ENCODE peak calls at places on chromosome 3, in nine cellular contexts. One of them, this sample, is unnamed.

GRCh38 chr3:59251899-59252298 is 202.1 kb upstream of the CFAP20DC start:
- DNase-seq in GM12892: no peak
- DNase-seq in uterus: no peak
- DNase-seq in adrenal gland: no peak
- DNase-seq in body of pancreas: no peak
- DNase-seq in ovary: no peak
- DNase-seq in H54: no peak
- DNase-seq in heart left ventricle: no peak
- DNase-seq in tibial nerve: no peak
- DNase-seq in this sample: no peak

GRCh38 chr3:194296448-194296831 is 54.7 kb downstream of the CPN2 start:
- DNase-seq in tibial nerve: no peak
- DNase-seq in heart left ventricle: no peak
- DNase-seq in adrenal gland: peak
- DNase-seq in H54: peak
- DNase-seq in uterus: no peak
- DNase-seq in ovary: peak
- DNase-seq in GM12892: no peak
- DNase-seq in body of pancreas: peak
- DNase-seq in this sample: no peak

GRCh38 chr3:52056521-52056967 is at the start of gene DUSP7:
- DNase-seq in adrenal gland: peak
- DNase-seq in heart left ventricle: peak
- DNase-seq in body of pancreas: peak
- DNase-seq in uterus: peak
- DNase-seq in tibial nerve: peak
- DNase-seq in H54: peak
- DNase-seq in GM12892: peak
- DNase-seq in ovary: peak
- DNase-seq in this sample: peak

GRCh38 chr3:113404637-113405036 is 36.7 kb downstream of the CFAP44 start:
- DNase-seq in uterus: no peak
- DNase-seq in body of pancreas: no peak
- DNase-seq in ovary: no peak
- DNase-seq in GM12892: no peak
- DNase-seq in heart left ventricle: no peak
- DNase-seq in H54: no peak
- DNase-seq in tibial nerve: no peak
- DNase-seq in adrenal gland: no peak
- DNase-seq in this sample: no peak

GRCh38 chr3:158701666-158702065 is 29.2 kb upstream of the LXN start:
- DNase-seq in tibial nerve: no peak
- DNase-seq in body of pancreas: no peak
- DNase-seq in GM12892: no peak
- DNase-seq in ovary: no peak
- DNase-seq in adrenal gland: no peak
- DNase-seq in heart left ventricle: no peak
- DNase-seq in H54: no peak
- DNase-seq in uterus: no peak
- DNase-seq in this sample: no peak

GRCh38 chr3:138569090-138569489 is 25.0 kb downstream of the CEP70 start:
- DNase-seq in adrenal gland: no peak
- DNase-seq in H54: peak
- DNase-seq in heart left ventricle: no peak
- DNase-seq in body of pancreas: no peak
- DNase-seq in ovary: no peak
- DNase-seq in GM12892: no peak
- DNase-seq in tibial nerve: no peak
- DNase-seq in uterus: no peak
- DNase-seq in this sample: no peak

GRCh38 chr3:196263819-196264218 is 23.7 kb downstream of the PCYT1A start:
- DNase-seq in GM12892: no peak
- DNase-seq in tibial nerve: no peak
- DNase-seq in ovary: no peak
- DNase-seq in adrenal gland: no peak
- DNase-seq in uterus: no peak
- DNase-seq in body of pancreas: no peak
- DNase-seq in H54: no peak
- DNase-seq in heart left ventricle: no peak
- DNase-seq in this sample: no peak

GRCh38 chr3:126490619-126491018 is 14.9 kb upstream of the ZXDC start:
- DNase-seq in H54: no peak
- DNase-seq in body of pancreas: no peak
- DNase-seq in uterus: no peak
- DNase-seq in tibial nerve: no peak
- DNase-seq in heart left ventricle: no peak
- DNase-seq in ovary: no peak
- DNase-seq in adrenal gland: no peak
- DNase-seq in GM12892: no peak
- DNase-seq in this sample: no peak

GRCh38 chr3:132283440-132283839 is 33.8 kb upstream of the ACP3 start:
- DNase-seq in GM12892: no peak
- DNase-seq in body of pancreas: no peak
- DNase-seq in ovary: no peak
- DNase-seq in heart left ventricle: no peak
- DNase-seq in H54: no peak
- DNase-seq in adrenal gland: no peak
- DNase-seq in tibial nerve: no peak
- DNase-seq in uterus: no peak
- DNase-seq in this sample: no peak

GRCh38 chr3:98534734-98535133 is 3.0 kb downstream of the GPR15 start:
- DNase-seq in GM12892: no peak
- DNase-seq in body of pancreas: no peak
- DNase-seq in H54: no peak
- DNase-seq in tibial nerve: no peak
- DNase-seq in uterus: no peak
- DNase-seq in ovary: no peak
- DNase-seq in heart left ventricle: no peak
- DNase-seq in adrenal gland: no peak
- DNase-seq in this sample: no peak
- TF ChIP-seq POLR2A in GM12892: peak
- TF ChIP-seq POLR2A in body of pancreas: no peak
- TF ChIP-seq POLR2A in H54: no peak
- TF ChIP-seq POLR2A in tibial nerve: no peak
- TF ChIP-seq POLR2A in uterus: no peak
- TF ChIP-seq POLR2A in ovary: no peak
- TF ChIP-seq POLR2A in heart left ventricle: no peak
- TF ChIP-seq POLR2A in adrenal gland: no peak
- TF ChIP-seq POLR2A in this sample: no peak

DNA sequence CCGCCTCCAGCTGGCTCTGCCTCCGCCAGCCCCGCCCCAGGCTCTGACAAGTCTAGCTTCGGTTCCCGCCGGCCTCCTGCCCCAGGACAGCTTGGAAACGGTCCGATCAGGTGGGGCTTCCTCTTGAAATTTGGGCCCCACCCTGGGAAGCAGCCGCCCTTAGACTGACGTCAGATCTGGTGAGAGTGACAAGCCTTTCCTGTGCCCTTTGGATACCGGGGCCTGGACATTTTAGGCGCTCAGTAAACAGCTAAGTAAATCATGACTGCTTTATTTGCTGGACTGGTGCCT is 378 bp upstream of the HYAL3 start:
- DNase-seq in uterus: no peak
- DNase-seq in tibial nerve: no peak
- DNase-seq in GM12892: no peak
- DNase-seq in ovary: no peak
- DNase-seq in H54: peak
- DNase-seq in heart left ventricle: no peak
- DNase-seq in adrenal gland: no peak
- DNase-seq in body of pancreas: no peak
- DNase-seq in this sample: no peak
- TF ChIP-seq POLR2A in uterus: no peak
- TF ChIP-seq POLR2A in tibial nerve: no peak
- TF ChIP-seq POLR2A in GM12892: no peak
- TF ChIP-seq POLR2A in ovary: peak
- TF ChIP-seq POLR2A in H54: peak
- TF ChIP-seq POLR2A in heart left ventricle: no peak
- TF ChIP-seq POLR2A in adrenal gland: no peak
- TF ChIP-seq POLR2A in body of pancreas: no peak
- TF ChIP-seq POLR2A in this sample: no peak

GRCh38 chr3:143172313-143173054 is 52.9 kb downstream of the CHST2 start:
- DNase-seq in GM12892: no peak
- DNase-seq in H54: no peak
- DNase-seq in uterus: no peak
- DNase-seq in body of pancreas: no peak
- DNase-seq in adrenal gland: no peak
- DNase-seq in ovary: no peak
- DNase-seq in heart left ventricle: no peak
- DNase-seq in tibial nerve: no peak
- DNase-seq in this sample: no peak
- TF ChIP-seq POLR2A in GM12892: no peak
- TF ChIP-seq POLR2A in H54: no peak
- TF ChIP-seq POLR2A in uterus: no peak
- TF ChIP-seq POLR2A in body of pancreas: no peak
- TF ChIP-seq POLR2A in adrenal gland: no peak
- TF ChIP-seq POLR2A in ovary: no peak
- TF ChIP-seq POLR2A in heart left ventricle: no peak
- TF ChIP-seq POLR2A in tibial nerve: no peak
- TF ChIP-seq POLR2A in this sample: no peak

DNA sequence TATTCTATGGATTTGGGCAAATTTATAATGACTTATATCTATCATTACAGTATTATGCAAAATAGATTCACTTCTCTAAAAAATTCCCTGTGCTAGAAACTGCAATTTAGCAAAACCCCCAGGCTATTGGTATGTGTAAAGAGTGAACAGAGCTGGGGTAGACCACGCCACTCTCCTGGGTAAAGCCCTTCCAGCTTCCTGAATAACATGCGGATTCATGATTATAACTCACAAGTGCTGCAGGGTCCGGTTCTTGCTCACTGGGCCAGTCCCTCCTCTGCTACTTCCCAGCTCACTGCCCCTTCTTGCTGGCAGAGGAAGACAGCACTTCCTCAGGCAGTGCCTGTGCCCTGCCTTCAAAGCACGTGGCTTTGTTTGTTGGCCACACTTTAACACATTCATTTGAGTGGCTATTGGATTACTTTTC is 4.1 kb downstream of the CD80 start:
- DNase-seq in ovary: no peak
- DNase-seq in body of pancreas: no peak
- DNase-seq in GM12892: no peak
- DNase-seq in adrenal gland: no peak
- DNase-seq in uterus: no peak
- DNase-seq in heart left ventricle: peak
- DNase-seq in tibial nerve: no peak
- DNase-seq in H54: no peak
- DNase-seq in this sample: no peak
- TF ChIP-seq POLR2A in ovary: no peak
- TF ChIP-seq POLR2A in body of pancreas: no peak
- TF ChIP-seq POLR2A in GM12892: peak
- TF ChIP-seq POLR2A in adrenal gland: no peak
- TF ChIP-seq POLR2A in uterus: no peak
- TF ChIP-seq POLR2A in heart left ventricle: no peak
- TF ChIP-seq POLR2A in tibial nerve: no peak
- TF ChIP-seq POLR2A in H54: no peak
- TF ChIP-seq POLR2A in this sample: no peak

DNA sequence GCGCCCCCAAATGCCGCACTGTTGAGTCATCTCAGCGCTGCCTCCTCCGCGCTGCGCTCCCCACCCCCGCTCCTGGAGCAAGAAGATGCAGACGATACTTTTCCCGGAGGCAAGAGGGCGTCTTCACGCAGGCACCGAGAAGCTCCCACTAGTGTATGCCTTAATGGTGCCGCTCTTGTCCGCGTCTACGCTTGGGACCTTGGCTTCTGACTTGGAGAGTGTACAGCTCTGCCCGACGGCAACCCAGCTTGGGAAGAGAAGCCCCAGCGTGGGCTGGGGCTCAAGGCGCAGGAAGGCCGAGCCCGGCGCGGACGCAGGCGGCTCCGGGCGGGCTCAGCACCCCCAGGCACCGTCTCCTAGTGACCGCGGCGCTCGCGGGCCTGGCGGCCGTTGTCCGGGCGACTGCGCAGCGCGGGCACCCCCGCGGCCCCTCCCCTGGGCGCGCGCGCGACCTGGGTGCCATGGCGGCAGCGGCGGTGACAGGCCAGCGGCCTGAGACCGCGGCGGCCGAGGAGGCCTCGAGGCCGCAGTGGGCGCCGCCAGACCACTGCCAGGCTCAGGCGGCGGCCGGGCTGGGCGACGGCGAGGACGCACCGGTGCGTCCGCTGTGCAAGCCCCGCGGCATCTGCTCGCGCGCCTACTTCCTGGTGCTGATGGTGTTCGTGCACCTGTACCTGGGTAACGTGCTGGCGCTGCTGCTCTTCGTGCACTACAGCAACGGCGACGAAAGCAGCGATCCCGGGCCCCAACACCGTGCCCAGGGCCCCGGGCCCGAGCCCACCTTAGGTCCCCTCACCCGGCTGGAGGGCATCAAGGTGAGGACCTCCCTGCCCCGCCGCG is at the start of gene P4HTM:
- DNase-seq in ovary: peak
- DNase-seq in uterus: peak
- DNase-seq in heart left ventricle: peak
- DNase-seq in adrenal gland: peak
- DNase-seq in tibial nerve: peak
- DNase-seq in body of pancreas: peak
- DNase-seq in GM12892: peak
- DNase-seq in H54: peak
- DNase-seq in this sample: peak
- TF ChIP-seq POLR2A in ovary: peak
- TF ChIP-seq POLR2A in uterus: peak
- TF ChIP-seq POLR2A in heart left ventricle: no peak
- TF ChIP-seq POLR2A in adrenal gland: peak
- TF ChIP-seq POLR2A in tibial nerve: peak
- TF ChIP-seq POLR2A in body of pancreas: peak
- TF ChIP-seq POLR2A in GM12892: peak
- TF ChIP-seq POLR2A in H54: peak
- TF ChIP-seq POLR2A in this sample: peak

This sample was measured in erythroblast.